ENCODE peak calls at places on chromosome 4, in six cellular contexts. O is kidney epithelial cell, H is GM23248, T is tibial artery, K is endodermal cell, S is mucosa of descending colon. F is an unnamed sample. For H3K36me3, the result is how much of the 10 kb centered on the place peaks cover.

GRCh38 chr4:38055566-38055965 is 95.4 kb downstream of the PTTG2 start:
- DNase-seq in O (no peak), H (no peak), T (no peak), K (peak), S (no peak), F (peak)

GRCh38 chr4:135941671-135942070 is 1590.6 kb downstream of the PCDH18 start:
- DNase-seq in O (no peak), H (no peak), T (no peak), K (no peak), S (no peak), F (no peak)

GRCh38 chr4:128525387-128525786 is 237.8 kb upstream of the PGRMC2 start:
- DNase-seq in O (no peak), H (peak), T (no peak), K (no peak), S (no peak), F (no peak)

GRCh38 chr4:26061248-26061986 is 147.4 kb downstream of the SMIM20 start:
- DNase-seq in O (no peak), H (peak), T (no peak), K (peak), S (no peak), F (peak)

GRCh38 chr4:7530026-7530562 is 95.4 kb upstream of the PSAPL1 start:
- DNase-seq in O (no peak), H (no peak), T (no peak), K (peak), S (no peak), F (no peak)

GRCh38 chr4:169092889-169093522 is 83.0 kb upstream of the CBR4 start:
- DNase-seq in O (no peak), H (no peak), T (no peak), K (no peak), S (no peak), F (no peak)

GRCh38 chr4:151922306-151922705 is 161.5 kb upstream of the GATB start:
- DNase-seq in O (no peak), H (peak), T (no peak), K (no peak), S (no peak), F (no peak)

GRCh38 chr4:128782875-128783614 is 26.5 kb upstream of the JADE1 start:
- DNase-seq in O (no peak), H (peak), T (peak), K (no peak), S (no peak), F (no peak)

GRCh38 chr4:145481164-145481941 is at the start of gene SMAD1:
- DNase-seq in O (peak), H (peak), T (peak), K (peak), S (peak), F (peak)

GRCh38 chr4:33996075-33996718 is 2248.1 kb downstream of the ARAP2 start:
- DNase-seq in O (peak), H (peak), T (no peak), K (no peak), S (no peak), F (no peak)

GRCh38 chr4:40962551-40963185 is 212.9 kb downstream of the NSUN7 start:
- DNase-seq in O (no peak), H (no peak), T (no peak), K (no peak), S (no peak), F (no peak)

GRCh38 chr4:13329963-13330362 is 154.2 kb downstream of the RAB28 start:
- DNase-seq in O (no peak), H (peak), T (no peak), K (no peak), S (no peak), F (no peak)

GRCh38 chr4:68535976-68536375 is 40.1 kb downstream of the UGT2B17 start:
- DNase-seq in O (no peak), H (no peak), T (no peak), K (no peak), S (no peak), F (no peak)

GRCh38 chr4:183394166-183394951 is 50.1 kb upstream of the CDKN2AIP start:
- DNase-seq in O (no peak), H (no peak), T (no peak), K (no peak), S (no peak), F (no peak)

GRCh38 chr4:54091637-54092404 is 8.1 kb upstream of the GSX2 start:
- DNase-seq in O (no peak), H (peak), T (peak), K (peak), S (peak), F (peak)

DNA sequence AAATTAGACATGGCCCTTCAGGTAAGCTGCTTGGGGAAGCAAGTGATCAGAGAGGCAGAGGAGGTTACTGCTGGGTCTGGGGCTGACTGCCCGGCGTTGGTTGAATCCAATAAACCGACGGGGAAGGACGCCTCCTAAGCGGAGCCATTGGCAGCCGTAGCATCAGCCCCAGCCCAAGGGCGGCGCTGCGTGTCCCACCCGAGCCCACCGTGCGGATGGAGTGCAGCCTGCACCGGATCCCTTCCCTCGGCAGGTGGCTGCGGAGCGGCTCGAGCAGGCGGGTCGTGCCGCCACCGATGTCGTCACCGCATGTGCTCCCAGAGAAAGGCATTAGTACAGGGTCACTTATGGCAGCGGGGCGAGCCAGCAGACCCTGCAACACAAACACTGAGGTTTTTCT is 82.1 kb downstream of the ALPK1 start:
- DNase-seq in O (no peak), H (no peak), T (no peak), K (peak), S (no peak), F (peak)
- H3K4me3 ChIP-seq in O (no peak), H (no peak), T (peak), K (peak), S (no peak), F (no peak)

DNA sequence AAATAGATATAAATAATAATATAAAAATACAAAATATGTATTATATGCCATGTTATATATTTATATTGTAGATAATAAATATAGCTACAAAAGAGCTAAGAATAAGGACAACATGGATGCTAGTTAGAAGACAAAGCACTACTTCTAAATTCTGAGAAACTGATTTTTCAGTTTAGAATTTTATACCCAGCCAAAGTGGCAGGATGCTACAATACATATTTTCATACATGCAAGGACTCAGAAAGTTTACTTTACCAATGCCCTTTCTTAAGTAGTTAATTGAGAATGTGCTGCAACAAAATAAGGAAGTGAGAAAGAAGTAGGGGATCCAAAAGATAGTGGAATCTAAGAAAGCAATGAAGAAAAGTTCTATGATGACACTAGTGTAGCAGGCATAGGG is 64.5 kb downstream of the PDE5A start:
- DNase-seq in O (no peak), H (no peak), T (no peak), K (no peak), S (no peak), F (no peak)
- H3K36me3 ChIP-seq in O (under half), H (under half), T (half or more), K (under half), S (under half), F (under half)

DNA sequence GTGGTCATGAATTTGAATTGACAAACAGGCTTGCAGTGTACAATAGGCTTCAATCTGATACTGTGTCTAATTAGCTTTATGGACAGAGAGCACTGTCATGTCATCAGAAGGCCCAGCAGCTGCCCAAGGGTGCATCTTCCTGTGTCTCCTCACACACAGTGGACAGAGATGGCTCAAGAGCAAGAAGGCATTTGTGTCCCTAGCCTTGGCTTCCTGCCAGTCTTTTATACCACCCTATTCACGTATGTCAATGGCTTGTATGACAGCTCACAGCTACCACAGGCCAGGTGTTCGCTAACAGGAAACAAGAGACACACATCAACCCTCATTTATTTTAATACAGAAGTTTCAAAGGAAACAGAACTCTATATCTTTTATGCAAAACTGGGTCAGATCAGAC is 874.0 kb upstream of the AGA start:
- DNase-seq in O (no peak), H (no peak), T (no peak), K (no peak), S (peak), F (peak)
- H3K4me3 ChIP-seq in O (no peak), H (no peak), T (no peak), K (no peak), S (no peak), F (no peak)

DNA sequence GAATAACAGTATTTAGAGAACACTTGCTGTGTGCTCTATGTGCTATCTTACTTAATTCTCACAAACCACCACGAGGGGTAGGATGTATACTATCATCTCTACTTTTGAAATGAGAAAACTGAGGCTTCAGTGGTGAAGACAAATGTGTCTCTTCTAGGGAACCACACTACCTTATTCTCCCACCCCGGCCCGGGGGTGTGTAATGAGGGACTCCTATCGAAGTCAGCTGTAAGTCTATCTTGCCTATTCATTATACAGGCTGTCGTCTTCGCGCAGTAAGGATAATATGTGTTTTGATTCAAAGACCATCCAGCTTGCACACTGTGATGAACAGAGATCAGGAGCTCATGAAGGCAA is 1.1 kb downstream of the NOP14 start:
- DNase-seq in O (no peak), H (peak), T (no peak), K (no peak), S (no peak), F (no peak)
- H3K36me3 ChIP-seq in O (under half), H (under half), T (under half), K (under half), S (under half), F (under half)

F was measured in BE2C.